ENCODE peak calls at places on chromosomes 7 and 10, in ten cellular contexts. R is HCT116, G is DND-41, O is H1, Z is fibroblast of lung, A is IMR-90, W is mammary epithelial cell, L is HepG2, B is GM23338, D is K562. E is an unnamed sample.

GRCh38 chr7:135558337-135558767 is 635 bp downstream of the NUP205 start:
- DNase-seq in B (peak; percentile 79), G (peak; percentile 78), R (peak; percentile 45), L (peak; percentile 71), O (peak; percentile 57), D (peak; percentile 94), Z (peak; percentile 56), A (peak; percentile 40), W (peak; percentile 64), E (peak; percentile 78)

GRCh38 chr7:11434371-11434770 is 397.6 kb downstream of the THSD7A start:
- DNase-seq in O (no peak), R (no peak), G (no peak), Z (peak; percentile 55), W (no peak), A (no peak), D (no peak), L (no peak), B (no peak), E (no peak)

GRCh38 chr10:71075759-71076472 is 136.5 kb upstream of the UNC5B start:
- DNase-seq in L (no peak), D (no peak), A (no peak), B (no peak), Z (no peak), W (no peak), G (no peak), R (no peak), O (peak; percentile 39), E (no peak)

GRCh38 chr10:123797813-123798212 is 93.8 kb downstream of the CPXM2 start:
- DNase-seq in B (peak; percentile 49), R (no peak), L (no peak), D (no peak), G (no peak), A (no peak), Z (no peak), W (no peak), O (peak; percentile 45), E (no peak)

GRCh38 chr10:102738692-102739121 is 5.0 kb upstream of the WBP1L start:
- DNase-seq in D (no peak), A (no peak), B (no peak), O (no peak), L (no peak), R (no peak), W (no peak), G (no peak), Z (no peak), E (no peak)

GRCh38 chr10:129968937-129969527 is 5.0 kb upstream of the EBF3 start:
- DNase-seq in W (no peak), R (no peak), Z (no peak), L (peak; percentile 9), G (no peak), A (peak; percentile 31), O (peak; percentile 93), B (peak; percentile 92), D (no peak), E (peak; percentile 89)

GRCh38 chr7:131188367-131189339 is 139.0 kb upstream of the MKLN1 start:
- DNase-seq in O (no peak), D (peak; percentile 61), A (peak; percentile 98), W (peak; percentile 99), B (no peak), Z (peak; percentile 98), L (peak; percentile 28), G (peak; percentile 26), R (peak; percentile 93), E (no peak)

GRCh38 chr7:112765105-112765504 is 25.1 kb downstream of the TMEM168 start:
- DNase-seq in Z (no peak), G (no peak), L (no peak), D (no peak), W (no peak), R (no peak), O (no peak), B (no peak), A (no peak), E (no peak)

GRCh38 chr7:46432666-46433065 is 511.6 kb upstream of the IGFBP3 start:
- DNase-seq in G (no peak), B (no peak), L (no peak), W (peak; percentile 91), R (no peak), D (no peak), A (peak; percentile 31), Z (peak; percentile 69), O (no peak), E (no peak)

GRCh38 chr7:11935905-11936304 is 103.9 kb upstream of the THSD7A start:
- DNase-seq in D (no peak), Z (peak; percentile 52), R (peak; percentile 1), L (no peak), B (no peak), W (peak; percentile 0), O (no peak), G (no peak), A (no peak), E (no peak)

GRCh38 chr7:8214162-8214897 is 47.6 kb downstream of the ICA1 start:
- DNase-seq in W (peak; percentile 16), R (no peak), B (no peak), D (no peak), A (peak; percentile 9), O (no peak), G (no peak), Z (peak; percentile 64), L (no peak), E (no peak)

GRCh38 chr7:129781128-129781855 is 169.8 kb downstream of the NRF1 start:
- DNase-seq in R (peak; percentile 7), O (no peak), G (no peak), L (no peak), B (peak; percentile 81), D (no peak), A (no peak), W (no peak), Z (no peak), E (no peak)

GRCh38 chr10:131926253-131926652 is 25.4 kb downstream of the PPP2R2D start:
- DNase-seq in Z (no peak), B (no peak), R (no peak), G (no peak), O (no peak), D (no peak), L (no peak), A (no peak), W (no peak), E (no peak)

GRCh38 chr7:89623018-89623672 is 531.1 kb upstream of the STEAP1 start:
- DNase-seq in G (peak; percentile 57), D (peak; percentile 18), B (peak; percentile 66), Z (peak; percentile 3), A (peak; percentile 3), R (peak; percentile 23), W (peak; percentile 35), L (peak; percentile 41), O (peak; percentile 45), E (peak; percentile 59)

GRCh38 chr7:8282162-8282561 is 20.2 kb upstream of the ICA1 start:
- DNase-seq in A (no peak), G (no peak), L (no peak), W (no peak), O (no peak), Z (no peak), D (no peak), R (no peak), B (no peak), E (no peak)

GRCh38 chr7:159064816-159065130 is 79.9 kb downstream of the VIPR2 start:
- DNase-seq in R (no peak), O (no peak), D (no peak), Z (no peak), G (peak; percentile 4), B (no peak), L (no peak), W (no peak), A (no peak), E (no peak)

GRCh38 chr10:10665750-10666149 is 351.9 kb upstream of the CELF2 start:
- DNase-seq in D (no peak), B (no peak), A (no peak), R (no peak), W (no peak), L (no peak), Z (no peak), O (no peak), G (no peak), E (no peak)

GRCh38 chr7:124701955-124702354 is 63.6 kb downstream of the GPR37 start:
- DNase-seq in W (peak; percentile 74), A (peak; percentile 25), D (no peak), R (no peak), G (no peak), O (no peak), L (no peak), B (no peak), Z (peak; percentile 82), E (no peak)

DNA sequence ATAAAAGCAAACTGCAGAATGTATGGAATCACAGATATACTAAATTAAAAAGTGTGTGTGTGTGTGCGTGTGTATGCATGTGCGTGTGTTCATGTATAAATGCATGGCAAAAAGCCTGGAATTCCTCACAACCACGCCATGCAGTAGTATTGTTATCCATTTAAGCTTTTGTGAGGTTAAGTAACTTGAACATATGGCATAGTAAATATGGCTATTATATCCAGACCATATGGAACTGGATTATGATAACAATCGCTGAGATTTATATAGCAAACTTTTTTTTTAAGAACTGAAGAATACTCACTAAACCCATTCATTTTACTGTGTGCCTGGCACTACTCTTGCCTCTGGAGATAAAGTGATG is 22.3 kb upstream of the NANOS1 start:
- DNase-seq in O (no peak), A (no peak), L (no peak), W (no peak), B (no peak), D (no peak), Z (no peak), R (no peak), G (no peak), E (no peak)
- H3K4me2 ChIP-seq in O (no peak overlapping the region), A (peak overlapping the region; percentile 66), L (no peak overlapping the region), W (peak overlapping the region; percentile 34), B (no peak overlapping the region), D (no peak overlapping the region), Z (no peak overlapping the region), R (peak overlapping the region; percentile 22), G (no peak overlapping the region), E (no peak overlapping the region)

GRCh38 chr7:149027055-149027454 is 1.2 kb downstream of the PDIA4 start:
- DNase-seq in G (no peak), R (no peak), B (no peak), A (no peak), D (no peak), Z (no peak), W (no peak), L (no peak), O (no peak), E (no peak)
- H3K36me3 ChIP-seq in G (peaks cover 22% of the 10 kb centered on the region), R (peaks cover 14% of the 10 kb centered on the region), B (peaks cover 5% of the 10 kb centered on the region), A (peaks cover 1% of the 10 kb centered on the region), D (peaks cover 37% of the 10 kb centered on the region), Z (no peaks in the 10 kb centered on the region), W (peaks cover 2% of the 10 kb centered on the region), L (peaks cover 16% of the 10 kb centered on the region), O (peaks cover 3% of the 10 kb centered on the region), E (no peaks in the 10 kb centered on the region)

DNA sequence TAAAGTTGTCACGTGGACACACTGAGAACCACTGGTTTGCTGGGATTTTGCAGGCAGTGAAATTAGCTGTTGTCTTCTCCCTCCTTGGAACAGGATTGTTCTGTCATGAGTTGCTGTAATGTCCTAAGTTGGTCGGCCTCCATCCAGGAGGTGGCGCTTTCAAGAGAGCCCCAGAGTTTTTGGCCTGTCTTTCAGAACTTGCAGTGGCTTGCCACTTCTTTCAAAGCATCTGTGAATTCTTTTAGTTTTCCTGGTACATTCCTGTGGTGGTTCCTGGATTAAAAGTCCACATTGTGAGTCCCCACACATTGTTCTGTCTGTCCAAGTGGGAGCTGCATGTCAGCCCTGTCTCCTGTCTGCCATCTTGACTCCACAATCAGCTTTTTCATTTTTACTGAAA is 133.8 kb downstream of the PON1 start:
- DNase-seq in W (peak; percentile 3), Z (no peak), B (peak; percentile 34), R (no peak), A (no peak), D (no peak), L (peak; percentile 18), O (no peak), G (no peak), E (no peak)
- TF ChIP-seq CTCF in W (peak; percentile 20), Z (no peak), B (peak; percentile 56), R (no peak), A (no peak), D (no peak), L (peak; percentile 34), O (peak; percentile 31), G (peak; percentile 30), E (peak; percentile 18)

GRCh38 chr7:30172451-30172850 is 37.7 kb downstream of the MTURN start:
- DNase-seq in L (no peak), O (no peak), R (no peak), Z (no peak), G (no peak), B (no peak), A (no peak), W (peak; percentile 91), D (no peak), E (no peak)
- H3K4me2 ChIP-seq in L (no peak overlapping the region), O (no peak overlapping the region), R (no peak overlapping the region), Z (no peak overlapping the region), G (no peak overlapping the region), B (no peak overlapping the region), A (no peak overlapping the region), W (peak overlapping the region; percentile 37), D (no peak overlapping the region), E (no peak overlapping the region)

E was measured in neural progenitor cell.